ENCODE peak calls at places on chromosome X, in eight cellular contexts. P is ACHN, C is GM10248, T is Daoy, R is HuH-7, F is hypothalamus, Y is DMS79 treated with DMSO at 0.1 percent for 48 hours, N is H9. E is an unnamed sample.

GRCh38 chrX:22037225-22037624 is 5.1 kb downstream of the PHEX start:
- DNase-seq in P (no peak), C (no peak), T (no peak), R (no peak), F (no peak), Y (no peak), N (no peak), E (no peak)

GRCh38 chrX:1341531-1342179 is 5.1 kb downstream of the IL3RA start:
- DNase-seq in P (no peak), C (peak; percentile 2), T (no peak), R (no peak), F (no peak), Y (no peak), N (no peak), E (no peak)

GRCh38 chrX:108516184-108516583 is 76.5 kb downstream of the COL4A5 start:
- DNase-seq in P (no peak), C (no peak), T (no peak), R (peak; percentile 10), F (no peak), Y (no peak), N (no peak), E (no peak)

GRCh38 chrX:128973033-128973432 is 550.3 kb downstream of the SMARCA1 start:
- DNase-seq in P (no peak), C (no peak), T (no peak), R (no peak), F (no peak), Y (no peak), N (no peak), E (no peak)

GRCh38 chrX:153462291-153462690 is 8.1 kb downstream of the HAUS7 start:
- DNase-seq in P (no peak), C (no peak), T (no peak), R (no peak), F (no peak), Y (no peak), N (no peak), E (no peak)

GRCh38 chrX:53481816-53482485 is 47.8 kb upstream of the HSD17B10 start:
- DNase-seq in P (peak; percentile 50), C (peak; percentile 40), T (peak; percentile 45), R (peak; percentile 27), F (no peak), Y (peak; percentile 32), N (peak; percentile 61), E (peak; percentile 11)

GRCh38 chrX:39063037-39063436 is 261.8 kb downstream of the MID1IP1 start:
- DNase-seq in P (no peak), C (no peak), T (no peak), R (no peak), F (no peak), Y (no peak), N (no peak), E (peak; percentile 12)

GRCh38 chrX:17588303-17588702 is 149.0 kb upstream of the SCML1 start:
- DNase-seq in P (no peak), C (no peak), T (no peak), R (no peak), F (no peak), Y (no peak), N (no peak), E (no peak)